ENCODE peak calls at places on chromosome 9, in six cellular contexts. M, Z, K, G, C and R are unnamed samples.
A peak's percentile ranks its signal among the peaks of the same experiment; 100 is the strongest.

GRCh38 chr9:99399476-99399875 is 177.4 kb downstream of the SEC61B start:
- DNase-seq in M (no peak), G (no peak), C (no peak), K (no peak), Z (no peak), R (no peak)

GRCh38 chr9:37017546-37017945 is 16.5 kb downstream of the PAX5 start:
- DNase-seq in K (no peak), Z (no peak), M (no peak), G (no peak), C (no peak), R (no peak)

GRCh38 chr9:122087406-122088200 is 5.5 kb downstream of the TTLL11 start:
- DNase-seq in Z (peak; percentile 12), M (no peak), K (no peak), G (no peak), C (no peak), R (peak; percentile 86)

GRCh38 chr9:91474656-91475055 is 51.0 kb upstream of the NFIL3 start:
- DNase-seq in K (no peak), C (no peak), Z (no peak), M (no peak), G (no peak), R (peak; percentile 47)

GRCh38 chr9:119761737-119762136 is 392.5 kb upstream of the BRINP1 start:
- DNase-seq in M (no peak), C (no peak), G (no peak), Z (no peak), K (no peak), R (no peak)

GRCh38 chr9:76521244-76521673 is 62.3 kb downstream of the GCNT1 start:
- DNase-seq in G (no peak), Z (no peak), C (no peak), M (no peak), K (no peak), R (no peak)

GRCh38 chr9:121888438-121888775 is 204.7 kb downstream of the TTLL11 start:
- DNase-seq in K (no peak), G (no peak), C (no peak), Z (peak; percentile 88), M (no peak), R (no peak)

GRCh38 chr9:127589955-127590370 is 22.1 kb upstream of the STXBP1 start:
- DNase-seq in G (no peak), Z (peak; percentile 47), K (peak; percentile 48), C (peak; percentile 77), M (peak; percentile 68), R (peak; percentile 71)

GRCh38 chr9:74413876-74414275 is 83.3 kb upstream of the RORB start:
- DNase-seq in M (no peak), C (no peak), G (no peak), K (no peak), Z (no peak), R (no peak)

GRCh38 chr9:115945009-115945431 is 208.6 kb upstream of the PAPPA start:
- DNase-seq in K (no peak), Z (no peak), M (no peak), G (no peak), C (no peak), R (no peak)

GRCh38 chr9:89526667-89527066 is 28.8 kb upstream of the SEMA4D start:
- DNase-seq in C (no peak), Z (no peak), M (no peak), K (no peak), G (no peak), R (no peak)

GRCh38 chr9:136443087-136443486 is 3.4 kb upstream of the INPP5E start:
- DNase-seq in M (no peak), K (no peak), Z (no peak), G (no peak), C (no peak), R (no peak)

GRCh38 chr9:99026956-99027298 is 78.0 kb upstream of the TGFBR1 start:
- DNase-seq in G (no peak), Z (no peak), K (no peak), M (no peak), C (no peak), R (no peak)

GRCh38 chr9:36798350-36799065 is 225.8 kb downstream of the MELK start:
- DNase-seq in Z (no peak), C (peak; percentile 18), K (no peak), G (no peak), M (no peak), R (peak; percentile 48)

GRCh38 chr9:89527084-89527483 is 29.2 kb upstream of the SEMA4D start:
- DNase-seq in Z (no peak), C (no peak), M (no peak), G (no peak), K (no peak), R (no peak)

GRCh38 chr9:74777136-74777879 is 110.4 kb downstream of the TRPM6 start:
- DNase-seq in G (peak; percentile 41), C (peak; percentile 23), M (peak; percentile 80), Z (peak; percentile 13), K (peak; percentile 80), R (peak; percentile 68)

GRCh38 chr9:119412399-119412798 is 43.2 kb upstream of the BRINP1 start:
- DNase-seq in M (no peak), Z (no peak), G (no peak), C (no peak), K (no peak), R (no peak)

GRCh38 chr9:124017064-124017928 is 5.7 kb downstream of the LHX2 start:
- DNase-seq in C (no peak), G (no peak), K (no peak), Z (no peak), M (peak; percentile 67), R (no peak)
- TF ChIP-seq EZH2 in C (no peak), G (no peak), K (no peak), Z (peak; percentile 98), M (peak; percentile 99), R (no peak)

GRCh38 chr9:77647267-77647658 is 859 bp downstream of the GNA14 start:
- DNase-seq in M (no peak), Z (no peak), K (no peak), C (no peak), G (no peak), R (no peak)

GRCh38 chr9:77651203-77651602 is 3.1 kb upstream of the GNA14 start:
- DNase-seq in Z (no peak), C (no peak), M (no peak), K (no peak), G (no peak), R (no peak)

GRCh38 chr9:77649109-77649812 is 1.1 kb upstream of the GNA14 start:
- DNase-seq in K (no peak), M (no peak), C (no peak), G (peak; percentile 10), Z (peak; percentile 18), R (peak; percentile 61)

GRCh38 chr9:77648458-77649108 is 461 bp upstream of the GNA14 start:
- DNase-seq in Z (peak; percentile 11), G (no peak), M (peak; percentile 85), C (no peak), K (no peak), R (peak; percentile 52)

GRCh38 chr9:77647659-77648457 is at the start of gene GNA14:
- DNase-seq in C (no peak), M (peak; percentile 80), Z (peak; percentile 17), K (no peak), G (no peak), R (no peak)
- TF ChIP-seq EZH2 in C (no peak), M (peak; percentile 80), Z (peak; percentile 73), K (no peak), G (no peak), R (no peak)

DNA sequence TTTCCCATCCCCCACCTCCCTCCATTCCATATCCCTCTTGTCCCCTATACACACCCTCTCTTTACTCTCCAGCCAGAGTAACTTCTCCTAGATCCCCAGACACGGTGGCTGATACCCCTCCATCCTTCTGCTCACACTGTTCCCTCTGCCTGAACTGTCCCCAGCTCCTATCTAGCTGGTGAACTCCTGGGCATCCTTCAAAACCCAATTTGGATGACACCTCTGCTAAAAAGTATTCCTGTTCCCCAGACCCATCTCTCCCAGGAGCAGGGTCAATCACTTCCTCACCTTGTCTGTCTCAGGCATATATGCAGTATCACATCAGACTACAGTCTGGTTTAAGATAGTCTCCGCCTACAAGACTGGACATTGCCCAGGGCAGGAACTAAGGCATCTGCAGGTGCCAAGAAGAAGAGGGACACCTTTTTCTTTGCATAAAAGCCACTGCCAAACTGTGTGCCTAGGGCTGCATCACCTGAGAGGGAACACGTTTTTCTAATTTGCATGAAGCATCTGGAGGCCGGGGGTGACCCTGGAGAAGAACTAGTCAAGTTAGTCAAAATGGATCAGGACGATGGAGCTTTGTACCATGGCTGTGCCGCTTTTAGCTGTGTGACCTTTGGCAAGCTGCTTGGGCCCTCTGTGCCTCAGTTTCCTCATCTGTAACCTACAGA is 27.1 kb downstream of the NR5A1 start:
- DNase-seq in G (no peak), M (no peak), C (no peak), K (no peak), Z (no peak), R (no peak)
- TF ChIP-seq EZH2 in G (no peak), M (no peak), C (no peak), K (no peak), Z (no peak), R (no peak)

GRCh38 chr9:132584616-132585560 is 2.5 kb downstream of the BARHL1 start:
- DNase-seq in G (no peak), C (no peak), M (no peak), Z (peak; percentile 3), K (no peak), R (peak; percentile 4)
- TF ChIP-seq EZH2 in G (no peak), C (no peak), M (no peak), Z (peak; percentile 41), K (no peak), R (no peak)

DNA sequence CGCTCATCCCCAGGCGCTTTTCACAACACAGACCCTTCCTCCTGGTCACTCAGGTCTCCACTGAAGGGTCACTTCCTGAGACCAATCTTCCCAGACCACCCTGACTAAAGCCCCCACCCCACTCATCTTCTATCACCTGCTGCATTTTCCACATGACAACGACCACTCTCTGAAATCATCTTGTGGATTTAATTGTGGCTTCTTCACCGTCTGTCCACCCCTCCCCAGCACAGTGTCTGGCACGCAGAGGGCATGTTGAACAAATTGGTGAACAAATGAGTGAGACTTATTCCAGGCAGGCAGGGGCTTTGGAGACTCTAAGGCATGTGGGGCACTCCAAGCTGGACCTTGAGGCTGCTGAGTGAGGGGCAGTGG is 8.8 kb downstream of the BARX1 start:
- DNase-seq in M (no peak), C (no peak), K (no peak), Z (no peak), G (no peak), R (no peak)
- TF ChIP-seq EZH2 in M (peak; percentile 90), C (no peak), K (no peak), Z (peak; percentile 22), G (no peak), R (no peak)

GRCh38 chr9:68731857-68732256 is 26.8 kb downstream of the PIP5K1B start:
- DNase-seq in M (no peak), K (no peak), G (no peak), C (no peak), Z (no peak), R (no peak)
- TF ChIP-seq EZH2 in M (no peak), K (no peak), G (no peak), C (no peak), Z (no peak), R (no peak)

DNA sequence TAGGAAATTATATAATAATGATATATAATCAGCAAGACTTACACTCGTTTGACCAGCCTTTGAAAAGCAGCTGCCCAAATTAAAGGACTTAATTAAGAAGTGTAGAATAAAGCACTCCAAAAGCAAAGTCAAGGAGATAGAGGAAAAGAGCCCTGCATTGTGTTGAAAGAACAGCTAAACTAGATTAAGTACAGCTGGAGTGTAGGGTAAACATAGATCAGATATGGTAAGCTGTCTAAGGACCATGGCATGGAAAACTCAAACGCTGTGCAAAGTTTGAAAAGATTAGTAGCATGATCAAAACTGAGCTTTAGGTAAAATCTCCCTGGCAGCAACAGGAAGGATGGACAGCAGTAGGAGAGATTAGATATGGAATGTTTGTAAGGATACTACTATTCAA is 55.4 kb downstream of the BNC2 start:
- DNase-seq in Z (no peak), C (no peak), M (no peak), K (no peak), G (no peak), R (no peak)
- TF ChIP-seq EZH2 in Z (no peak), C (no peak), M (no peak), K (no peak), G (no peak), R (no peak)